ENCODE peak calls at places on chromosome 11, in four cellular contexts. R is A549, X is stomach, H is transverse colon. N is an unnamed sample.

GRCh38 chr11:122900803-122901202 is 18.2 kb downstream of the JHY start:
- DNase-seq in X (no peak), R (no peak), H (no peak), N (no peak)

GRCh38 chr11:60880635-60881282 is 13.4 kb downstream of the ZP1 start:
- DNase-seq in H (no peak), R (no peak), X (no peak), N (no peak)

GRCh38 chr11:88384678-88385015 is 47.1 kb upstream of the CTSC start:
- DNase-seq in X (no peak), H (no peak), R (peak), N (no peak)

GRCh38 chr11:104113541-104113940 is 50.4 kb downstream of the PDGFD start:
- DNase-seq in X (no peak), H (no peak), R (no peak), N (no peak)

GRCh38 chr11:30505603-30506002 is 80.5 kb downstream of the MPPED2 start:
- DNase-seq in H (no peak), R (no peak), X (no peak), N (no peak)

GRCh38 chr11:126978155-126978554 is 22.4 kb downstream of the KIRREL3 start:
- DNase-seq in X (no peak), H (no peak), R (no peak), N (no peak)

GRCh38 chr11:125348704-125349635 is 147.1 kb downstream of the FEZ1 start:
- DNase-seq in H (peak), R (peak), X (peak), N (peak)

GRCh38 chr11:61453702-61454101 is 23.8 kb downstream of the SDHAF2 start:
- DNase-seq in R (no peak), H (no peak), X (no peak), N (no peak)

GRCh38 chr11:1844221-1845094 is 5.7 kb downstream of the TNNI2 start:
- DNase-seq in H (peak), X (no peak), R (peak), N (peak)

GRCh38 chr11:104531075-104531474 is 367.1 kb upstream of the PDGFD start:
- DNase-seq in R (peak), X (no peak), H (no peak), N (no peak)

GRCh38 chr11:13338437-13339069 is 61.0 kb downstream of the BMAL1 start:
- DNase-seq in R (peak), X (no peak), H (no peak), N (no peak)

GRCh38 chr11:119092880-119093665 is 8.4 kb downstream of the HMBS start:
- DNase-seq in X (peak), R (no peak), H (no peak), N (no peak)
- TF ChIP-seq POLR2A in X (no peak), R (no peak), H (no peak), N (no peak)

GRCh38 chr11:66258473-66258893 is 10.0 kb upstream of the RAB1B start:
- DNase-seq in X (no peak), H (no peak), R (no peak), N (no peak)
- H3K27ac ChIP-seq in X (no peak), H (peak), R (peak), N (no peak)

DNA sequence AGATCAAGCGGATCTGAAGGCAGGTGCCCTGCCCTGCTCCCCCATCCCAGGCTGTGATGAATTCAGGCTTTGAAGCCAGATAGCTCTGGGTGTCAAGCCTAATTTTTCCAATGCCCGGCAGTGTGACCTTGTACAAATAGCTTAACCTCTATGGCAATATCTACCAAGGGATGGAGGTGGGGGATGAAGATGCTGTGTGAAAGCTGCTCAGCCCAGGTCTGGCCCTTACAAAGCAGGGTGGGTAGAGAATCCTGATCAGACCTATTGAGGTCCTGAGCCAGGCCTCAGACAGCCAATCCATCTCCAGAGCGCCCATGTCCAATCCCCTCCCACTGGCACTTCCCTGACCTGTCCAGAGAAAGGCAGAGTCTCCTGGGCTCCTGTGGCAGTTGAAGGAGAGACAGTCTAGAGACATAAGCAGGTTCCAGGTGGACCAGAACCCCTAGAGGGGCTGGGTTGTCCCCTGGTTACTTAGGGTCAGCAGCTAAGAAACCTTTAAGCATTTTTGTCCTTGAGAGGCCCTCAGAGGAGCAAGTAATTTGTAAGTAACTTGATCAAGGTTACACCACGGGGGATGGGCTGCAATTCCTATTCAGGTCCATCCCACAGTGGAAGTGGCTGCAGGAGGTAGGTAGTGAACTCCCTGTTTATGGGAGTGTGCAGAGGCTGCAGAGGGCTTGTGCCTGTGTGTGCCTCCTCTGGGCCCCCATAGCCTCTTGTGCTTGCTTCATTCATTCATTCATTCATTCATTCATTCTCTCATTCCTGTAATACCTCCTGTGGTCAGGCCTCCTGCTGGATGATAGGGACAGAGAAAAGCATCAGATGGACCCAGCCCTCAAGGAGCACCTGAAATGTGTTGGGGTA is 10.4 kb downstream of the P2RY2 start:
- DNase-seq in X (no peak), R (no peak), H (peak), N (no peak)
- TF ChIP-seq CTCF in X (no peak), R (no peak), H (no peak), N (no peak)

GRCh38 chr11:8685820-8686219 is 3.2 kb downstream of the RPL27A start:
- DNase-seq in R (no peak), X (no peak), H (no peak), N (no peak)

GRCh38 chr11:8685306-8685705 is 2.7 kb downstream of the RPL27A start:
- DNase-seq in X (no peak), R (no peak), H (no peak), N (no peak)

GRCh38 chr11:8688414-8689362 is 6.1 kb downstream of the RPL27A start:
- DNase-seq in R (peak), H (peak), X (peak), N (peak)

GRCh38 chr11:8684600-8685290 is 2.2 kb downstream of the RPL27A start:
- DNase-seq in R (no peak), H (no peak), X (no peak), N (no peak)

GRCh38 chr11:8686325-8686724 is 3.7 kb downstream of the RPL27A start:
- DNase-seq in H (no peak), R (no peak), X (no peak), N (peak)
- TF ChIP-seq POLR2A in H (no peak), R (no peak), X (no peak), N (no peak)

DNA sequence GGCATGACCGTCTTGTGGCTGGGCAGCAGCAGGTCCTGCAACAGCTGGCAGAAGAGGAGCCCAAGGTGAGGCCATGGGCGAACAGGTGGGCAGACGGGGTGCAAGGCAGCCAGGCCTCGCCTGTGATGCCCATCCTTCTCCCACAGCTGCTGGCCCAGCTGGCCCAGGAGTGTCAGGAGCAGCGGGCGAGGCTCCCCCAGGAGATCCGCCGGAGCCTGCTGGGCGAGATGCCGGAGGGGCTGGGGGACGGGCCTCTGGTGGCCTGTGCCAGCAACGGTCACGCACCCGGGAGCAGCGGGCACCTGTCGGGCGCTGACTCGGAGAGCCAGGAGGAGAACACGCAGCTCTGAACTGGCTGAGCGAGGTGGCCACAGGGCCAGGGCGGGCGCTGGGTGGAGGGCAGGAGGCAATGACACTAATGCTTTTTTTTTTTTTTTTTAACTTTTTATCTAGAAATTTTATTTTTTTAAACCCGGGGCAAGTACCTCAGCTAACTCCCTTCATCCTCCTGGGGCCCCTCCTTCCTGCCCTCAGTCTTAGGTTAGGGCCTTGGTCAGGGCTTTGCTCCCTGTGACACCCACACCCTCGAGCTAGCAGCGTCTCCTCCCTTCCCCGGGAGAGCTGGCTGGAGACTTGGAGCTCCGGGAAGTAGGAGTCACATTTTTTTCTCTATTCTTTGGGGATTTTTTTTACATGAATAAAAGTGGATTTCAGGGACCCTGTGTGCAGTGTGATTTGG is 16.0 kb downstream of the PLCB3 start:
- DNase-seq in H (no peak), R (no peak), X (no peak), N (peak)
- H3K27ac ChIP-seq in H (peak), R (no peak), X (peak), N (no peak)

GRCh38 chr11:101880208-101880607 is 34.6 kb upstream of the CEP126 start:
- DNase-seq in R (peak), X (no peak), H (no peak), N (no peak)
- TF ChIP-seq CTCF in R (peak), X (no peak), H (no peak), N (peak)

GRCh38 chr11:62851807-62852522 is 12.6 kb upstream of the WDR74 start:
- DNase-seq in H (no peak), X (no peak), R (no peak), N (no peak)

GRCh38 chr11:62854013-62854824 is 14.8 kb upstream of the WDR74 start:
- DNase-seq in H (no peak), R (no peak), X (no peak), N (no peak)

GRCh38 chr11:62850911-62851806 is 11.8 kb upstream of the WDR74 start:
- DNase-seq in R (peak), X (no peak), H (no peak), N (no peak)

GRCh38 chr11:62853279-62853965 is 14.0 kb upstream of the WDR74 start:
- DNase-seq in H (no peak), X (no peak), R (no peak), N (no peak)

GRCh38 chr11:62852523-62853188 is 13.3 kb upstream of the WDR74 start:
- DNase-seq in H (no peak), R (no peak), X (no peak), N (no peak)
- TF ChIP-seq POLR2A in H (no peak), R (no peak), X (no peak), N (no peak)

DNA sequence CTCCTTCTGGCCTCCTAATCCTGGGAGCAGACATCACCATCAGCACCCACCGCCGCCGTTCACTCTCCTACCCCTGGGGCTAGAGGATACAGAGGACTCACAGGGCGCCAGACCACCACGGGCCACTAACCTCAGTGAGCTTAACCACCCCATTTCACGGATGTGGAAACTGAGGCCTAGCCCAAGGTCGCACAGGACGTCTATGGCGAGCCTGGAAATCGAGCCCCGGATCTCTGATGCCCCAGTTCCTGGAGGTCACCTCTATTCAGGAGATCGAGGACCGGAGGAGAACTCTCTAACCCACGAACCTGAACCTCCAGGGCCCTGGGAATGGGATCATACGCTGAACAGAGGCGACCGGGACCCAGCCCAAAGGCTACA is 349 bp downstream of the TIMM10 start:
- DNase-seq in X (no peak), R (no peak), H (peak), N (no peak)
- H3K27ac ChIP-seq in X (peak), R (peak), H (peak), N (peak)

GRCh38 chr11:11032072-11032471 is 174.2 kb upstream of the ZBED5 start:
- DNase-seq in R (no peak), H (no peak), X (no peak), N (no peak)

GRCh38 chr11:11022126-11022730 is 164.4 kb upstream of the ZBED5 start:
- DNase-seq in H (no peak), R (peak), X (no peak), N (no peak)

GRCh38 chr11:11025087-11025486 is 167.2 kb upstream of the ZBED5 start:
- DNase-seq in R (peak), X (no peak), H (no peak), N (no peak)

GRCh38 chr11:11027271-11027670 is 169.4 kb upstream of the ZBED5 start:
- DNase-seq in X (no peak), H (no peak), R (peak), N (no peak)

DNA sequence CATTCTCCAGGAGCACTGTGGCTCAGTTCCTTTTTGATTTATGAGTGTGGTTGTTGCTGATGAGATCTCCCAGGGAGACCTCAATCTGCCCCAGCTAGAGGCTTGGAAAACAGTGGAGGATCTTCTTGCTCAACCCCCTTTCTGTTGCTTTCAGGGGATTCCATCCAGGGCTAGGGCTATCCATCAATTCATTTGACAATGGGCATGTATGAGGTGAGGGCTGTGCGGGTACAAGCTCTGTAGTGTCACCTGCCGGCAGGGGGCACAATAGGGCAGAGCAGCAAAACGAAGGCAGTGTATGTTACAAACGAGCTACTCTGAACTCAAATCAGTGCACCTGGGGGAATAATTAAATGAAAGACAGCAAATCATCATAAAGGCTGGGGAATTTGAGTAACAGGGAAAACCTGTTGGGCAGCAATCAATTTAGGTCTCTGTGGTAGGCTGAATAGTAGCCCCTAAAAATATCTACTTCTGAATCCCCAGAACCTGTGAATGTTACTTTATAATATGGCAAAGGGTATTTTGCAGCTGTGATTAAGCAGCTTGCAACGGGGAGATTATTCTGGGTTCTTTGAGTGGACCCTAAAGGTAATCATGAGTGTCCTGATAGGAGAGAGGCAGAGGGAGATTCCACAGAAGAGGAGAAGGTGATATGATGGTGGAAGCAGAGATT is 170.3 kb upstream of the ZBED5 start:
- DNase-seq in R (peak), H (peak), X (peak), N (peak)
- TF ChIP-seq CTCF in R (peak), H (peak), X (no peak), N (peak)

N was measured in right lobe of liver.